ENCODE peak calls at places on chromosome 7, in four cellular contexts. K is Calu3, S is astrocyte, Y is nephron progenitor cell. W is an unnamed sample.

GRCh38 chr7:64882341-64883112 is 20.5 kb upstream of the ZNF273 start:
- DNase-seq in K (no peak), S (peak; percentile 20), Y (no peak), W (no peak)

GRCh38 chr7:149310113-149310836 is 48.3 kb downstream of the ZNF783 start:
- DNase-seq in K (peak; percentile 46), S (peak; percentile 65), Y (no peak), W (no peak)

GRCh38 chr7:50866343-50867047 is 83.8 kb upstream of the GRB10 start:
- DNase-seq in K (no peak), S (no peak), Y (no peak), W (no peak)

GRCh38 chr7:128697301-128697905 is 25.3 kb downstream of the GARIN1A start:
- DNase-seq in K (peak; percentile 49), S (peak; percentile 57), Y (peak; percentile 66), W (peak; percentile 63)

GRCh38 chr7:137898839-137899681 is 52.3 kb upstream of the DGKI start:
- DNase-seq in K (peak; percentile 86), S (no peak), Y (peak; percentile 86), W (peak; percentile 84)

GRCh38 chr7:133114519-133114918 is 32.6 kb upstream of the CHCHD3 start:
- DNase-seq in K (no peak), S (no peak), Y (no peak), W (no peak)

GRCh38 chr7:90322837-90323236 is 1.7 kb upstream of the FAM237B start:
- DNase-seq in K (no peak), S (no peak), Y (no peak), W (no peak)

GRCh38 chr7:25493811-25494366 is 265.6 kb upstream of the NPVF start:
- DNase-seq in K (no peak), S (no peak), Y (no peak), W (no peak)

GRCh38 chr7:123271856-123272255 is 72.1 kb upstream of the SLC13A1 start:
- DNase-seq in K (no peak), S (no peak), Y (no peak), W (no peak)

GRCh38 chr7:117014099-117014656 is 60.9 kb downstream of the ST7 start:
- DNase-seq in K (no peak), S (no peak), Y (no peak), W (no peak)

GRCh38 chr7:19413444-19413965 is 268.3 kb upstream of the FERD3L start:
- DNase-seq in K (no peak), S (peak; percentile 59), Y (no peak), W (no peak)

GRCh38 chr7:88391247-88391646 is 84.6 kb upstream of the STEAP4 start:
- DNase-seq in K (no peak), S (no peak), Y (no peak), W (no peak)

GRCh38 chr7:19091871-19092270 is 25.6 kb downstream of the TWIST1 start:
- DNase-seq in K (no peak), S (no peak), Y (no peak), W (no peak)

GRCh38 chr7:126569402-126569801 is 683.3 kb downstream of the GRM8 start:
- DNase-seq in K (no peak), S (peak; percentile 2), Y (no peak), W (no peak)

GRCh38 chr7:17140421-17140820 is 158.0 kb upstream of the AHR start:
- DNase-seq in K (no peak), S (no peak), Y (no peak), W (no peak)

GRCh38 chr7:13639416-13639815 is 350.1 kb downstream of the ETV1 start:
- DNase-seq in K (no peak), S (no peak), Y (no peak), W (no peak)

GRCh38 chr7:124051978-124052377 is 19.1 kb upstream of the TMEM229A start:
- DNase-seq in K (no peak), S (no peak), Y (no peak), W (no peak)

GRCh38 chr7:44852590-44852989 is 4.7 kb upstream of the H2AZ2 start:
- DNase-seq in K (no peak), S (no peak), Y (no peak), W (no peak)

GRCh38 chr7:44853391-44853790 is 5.5 kb upstream of the H2AZ2 start:
- DNase-seq in K (no peak), S (no peak), Y (no peak), W (no peak)

GRCh38 chr7:44854644-44855364 is 6.9 kb upstream of the H2AZ2 start:
- DNase-seq in K (no peak), S (peak; percentile 29), Y (no peak), W (no peak)

GRCh38 chr7:44858161-44858560 is 10.3 kb upstream of the H2AZ2 start:
- DNase-seq in K (no peak), S (no peak), Y (no peak), W (no peak)
- TF ChIP-seq CTCF in K (peak; percentile 29), S (peak; percentile 14), Y (peak; percentile 24), W (peak; percentile 51)

GRCh38 chr7:105141068-105141467 is 127.1 kb downstream of the KMT2E start:
- DNase-seq in K (no peak), S (peak; percentile 67), Y (peak; percentile 40), W (peak; percentile 22)
- TF ChIP-seq CTCF in K (no peak), S (peak; percentile 36), Y (peak; percentile 41), W (peak; percentile 52)

GRCh38 chr7:101701153-101701794 is 72.2 kb upstream of the MYL10 start:
- DNase-seq in K (no peak), S (no peak), Y (no peak), W (no peak)

GRCh38 chr7:101705327-101705726 is 76.2 kb upstream of the MYL10 start:
- DNase-seq in K (no peak), S (no peak), Y (no peak), W (no peak)

GRCh38 chr7:101700424-101700823 is 71.3 kb upstream of the MYL10 start:
- DNase-seq in K (no peak), S (no peak), Y (no peak), W (no peak)

GRCh38 chr7:101699884-101700283 is 70.8 kb upstream of the MYL10 start:
- DNase-seq in K (no peak), S (no peak), Y (peak; percentile 39), W (no peak)

GRCh38 chr7:101702362-101702850 is 73.3 kb upstream of the MYL10 start:
- DNase-seq in K (no peak), S (no peak), Y (no peak), W (no peak)
- TF ChIP-seq CTCF in K (no peak), S (no peak), Y (no peak), W (peak; percentile 31)

GRCh38 chr7:98280296-98280695 is 1.2 kb upstream of the BRI3 start:
- DNase-seq in K (no peak), S (no peak), Y (no peak), W (no peak)

GRCh38 chr7:98282727-98283126 is 1.2 kb downstream of the BRI3 start:
- DNase-seq in K (no peak), S (no peak), Y (no peak), W (no peak)

GRCh38 chr7:98281757-98282652 is 519 bp downstream of the BRI3 start:
- DNase-seq in K (no peak), S (no peak), Y (no peak), W (no peak)

GRCh38 chr7:98278936-98279335 is 2.5 kb upstream of the BRI3 start:
- DNase-seq in K (no peak), S (no peak), Y (no peak), W (no peak)

DNA sequence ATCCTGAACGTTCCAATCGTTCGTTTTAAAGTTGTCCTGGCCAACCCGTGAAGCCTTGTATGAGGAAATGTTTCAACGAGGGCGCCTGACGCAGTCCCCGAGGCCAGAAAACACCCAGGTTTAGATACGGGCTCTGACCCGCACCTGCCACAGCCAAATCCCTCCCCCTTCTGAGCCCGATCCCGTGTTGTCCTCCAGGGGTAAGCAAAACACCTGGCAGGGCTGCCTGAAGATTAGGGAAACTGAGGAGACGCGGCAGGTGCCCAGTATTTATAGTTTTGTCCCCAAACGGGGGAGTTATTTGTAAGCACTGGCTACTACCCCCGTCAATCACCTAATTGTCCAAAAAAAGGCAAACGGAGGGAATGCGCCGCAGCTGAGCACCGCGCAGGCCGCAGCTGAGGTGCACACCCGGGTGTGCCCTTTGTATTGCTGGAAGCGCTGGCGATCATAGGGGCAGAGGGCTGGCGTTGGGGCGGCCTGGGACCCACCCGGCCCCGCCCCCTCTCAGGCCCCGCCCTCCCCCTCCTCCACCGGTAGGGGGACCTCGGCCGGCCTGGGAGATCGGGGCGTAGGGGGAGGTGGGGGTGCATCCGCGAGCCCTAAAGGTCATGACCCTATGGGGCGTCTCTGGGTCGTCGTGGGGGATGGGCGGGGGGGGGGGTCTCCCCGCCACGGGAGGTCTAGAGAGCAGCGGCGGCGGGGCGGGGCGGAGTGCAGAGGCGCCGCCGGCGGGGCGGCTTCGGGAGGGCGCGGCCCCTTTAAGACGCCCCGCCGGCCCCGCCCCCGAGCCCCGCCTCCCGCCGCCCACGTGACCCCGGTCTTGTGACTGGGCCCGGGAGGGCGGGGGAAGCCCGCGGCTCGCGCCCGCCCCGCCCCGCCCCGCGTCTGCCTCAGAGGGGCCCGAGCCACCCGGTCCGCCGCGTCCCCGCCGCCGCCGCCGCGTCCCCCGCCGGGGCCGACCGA is at the start of gene BRI3:
- DNase-seq in K (peak; percentile 82), S (peak; percentile 59), Y (peak; percentile 93), W (peak; percentile 73)
- TF ChIP-seq CTCF in K (no peak), S (no peak), Y (no peak), W (no peak)

GRCh38 chr7:125316451-125316850 is 386.8 kb upstream of the POT1 start:
- DNase-seq in K (peak; percentile 65), S (no peak), Y (peak; percentile 16), W (no peak)
- TF ChIP-seq CTCF in K (peak; percentile 40), S (no peak), Y (no peak), W (peak; percentile 51)

GRCh38 chr7:75756340-75757297 is 15.4 kb downstream of the CCL26 start:
- DNase-seq in K (peak; percentile 36), S (no peak), Y (no peak), W (peak; percentile 8)
- TF ChIP-seq CTCF in K (peak; percentile 28), S (peak; percentile 49), Y (no peak), W (peak; percentile 55)

DNA sequence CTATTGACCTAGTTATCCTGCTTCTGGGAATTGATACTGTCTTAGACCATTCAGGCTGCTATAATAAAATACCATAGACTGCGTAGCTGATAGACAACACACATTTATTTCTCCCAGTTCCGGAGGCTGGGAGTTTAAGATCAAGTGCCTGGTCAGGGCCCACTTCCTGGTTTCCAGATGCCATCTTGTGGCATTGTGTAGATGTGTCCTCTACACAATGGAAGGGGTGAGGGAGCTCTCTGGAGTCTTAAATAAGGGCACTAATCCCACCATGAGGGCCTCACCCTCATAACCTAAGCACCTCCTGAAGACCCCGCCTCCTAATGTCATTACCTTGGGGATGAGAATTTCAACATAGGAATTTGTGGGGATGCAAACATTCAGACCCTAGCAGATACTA is 62.4 kb downstream of the SLC35B4 start:
- DNase-seq in K (no peak), S (no peak), Y (no peak), W (no peak)
- TF ChIP-seq CTCF in K (no peak), S (no peak), Y (no peak), W (no peak)

GRCh38 chr7:42460148-42460547 is 223.1 kb upstream of the GLI3 start:
- DNase-seq in K (no peak), S (no peak), Y (no peak), W (no peak)
- TF ChIP-seq CTCF in K (no peak), S (no peak), Y (no peak), W (no peak)

DNA sequence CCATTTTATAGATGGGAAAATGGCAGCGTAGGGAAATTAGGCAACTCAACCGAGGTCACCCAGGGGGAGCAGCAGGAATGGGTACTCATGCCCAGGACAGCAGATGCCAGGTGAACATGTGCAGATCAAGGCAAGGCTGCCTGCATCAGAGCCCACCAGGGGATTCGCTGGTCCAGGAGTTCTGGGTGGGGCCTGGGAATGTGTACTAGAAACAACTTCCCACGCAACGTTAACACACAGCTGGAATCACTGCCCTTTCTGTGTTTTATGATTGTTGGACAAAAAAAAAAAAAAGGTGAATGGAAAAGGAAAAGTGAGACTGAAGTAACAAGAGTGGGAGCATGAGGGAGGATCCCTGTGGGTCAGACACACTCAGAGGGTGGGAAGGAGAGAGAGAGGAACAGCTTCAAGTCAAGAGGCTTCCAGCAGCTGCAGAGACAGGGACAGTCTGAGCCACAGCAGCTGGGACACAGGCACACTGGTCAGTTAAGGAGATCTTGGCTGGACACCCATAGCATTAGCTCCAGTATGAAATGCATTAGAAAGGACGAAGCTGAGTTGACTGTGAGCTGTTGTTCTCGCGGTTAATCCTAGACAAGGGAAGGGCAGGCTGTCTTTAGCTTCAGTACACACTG is 187.9 kb upstream of the INHBA start:
- DNase-seq in K (no peak), S (no peak), Y (no peak), W (no peak)
- TF ChIP-seq CTCF in K (no peak), S (no peak), Y (no peak), W (no peak)

W was measured in neural crest cell.